ENCODE peak calls at places on chromosomes 3 and 15, in eight cellular contexts. S is MG63; R is activated CD4-positive, alpha-beta T cell treated with anti-CD3 and anti-CD28 coated beads, Interleukin-2, amount 10 ng/mL, durations not matched to agents 24 days and 14 days; A is ACHN; Z is HCEC 1CT; L is neural progenitor cell; O is retina; G is NCI-H2029. C is an unnamed sample.

GRCh38 chr3:123389338-123389910 is 59.5 kb downstream of the ADCY5 start:
- DNase-seq in O (no peak), Z (no peak), L (no peak), G (no peak), S (no peak), R (no peak), A (no peak), C (no peak)

GRCh38 chr15:39359736-39360135 is 221.1 kb upstream of the THBS1 start:
- DNase-seq in O (no peak), G (no peak), S (no peak), L (no peak), Z (no peak), A (no peak), R (peak), C (no peak)

GRCh38 chr3:109563149-109563548 is 225.8 kb upstream of the DPPA4 start:
- DNase-seq in L (no peak), R (peak), A (no peak), S (no peak), Z (no peak), G (no peak), O (no peak), C (no peak)

GRCh38 chr15:71136159-71137137 is 21.2 kb downstream of the THSD4 start:
- DNase-seq in O (no peak), A (peak), S (peak), Z (peak), R (no peak), G (no peak), L (no peak), C (no peak)

GRCh38 chr3:125128861-125129501 is 73.2 kb upstream of the HEG1 start:
- DNase-seq in A (no peak), L (no peak), O (no peak), R (no peak), S (peak), G (no peak), Z (peak), C (no peak)

GRCh38 chr3:174659516-174659915 is 199.6 kb upstream of the NAALADL2 start:
- DNase-seq in R (no peak), Z (no peak), O (no peak), A (no peak), S (no peak), G (no peak), L (peak), C (no peak)

GRCh38 chr15:90029024-90029423 is 27.9 kb downstream of the ZNF710 start:
- DNase-seq in A (no peak), O (no peak), L (no peak), R (no peak), S (no peak), G (no peak), Z (no peak), C (no peak)

GRCh38 chr15:82789491-82789890 is 16.4 kb downstream of the FSD2 start:
- DNase-seq in G (no peak), Z (peak), R (no peak), S (no peak), O (no peak), L (no peak), A (no peak), C (no peak)

GRCh38 chr15:81744364-81744763 is 301.5 kb downstream of the MEX3B start:
- DNase-seq in G (no peak), S (no peak), A (no peak), Z (no peak), L (no peak), O (no peak), R (no peak), C (no peak)

GRCh38 chr15:43516185-43516584 is 1.2 kb upstream of the MAP1A start:
- DNase-seq in A (no peak), O (no peak), S (peak), Z (peak), R (peak), L (no peak), G (no peak), C (no peak)

GRCh38 chr3:112482675-112483074 is 16.6 kb downstream of the BTLA start:
- DNase-seq in Z (no peak), G (no peak), L (no peak), R (no peak), A (no peak), O (no peak), S (no peak), C (peak)

GRCh38 chr15:67433495-67434099 is 87.3 kb upstream of the C15orf61 start:
- DNase-seq in Z (peak), A (peak), G (no peak), O (peak), S (peak), L (peak), R (peak), C (peak)

GRCh38 chr15:93451265-93451664 is 362.3 kb upstream of the RGMA start:
- DNase-seq in L (peak), A (no peak), O (no peak), Z (no peak), R (no peak), G (peak), S (peak), C (no peak)

GRCh38 chr3:130601662-130602061 is 84.7 kb downstream of the COL6A6 start:
- DNase-seq in Z (no peak), L (no peak), R (no peak), S (no peak), O (peak), A (no peak), G (no peak), C (no peak)

GRCh38 chr15:75455982-75456531 is 4.6 kb upstream of the SIN3A start:
- DNase-seq in A (peak), G (peak), Z (peak), S (peak), R (peak), O (no peak), L (peak), C (peak)

GRCh38 chr15:23663232-23663631 is 15.6 kb upstream of the MAGEL2 start:
- DNase-seq in A (no peak), O (no peak), S (no peak), G (no peak), Z (no peak), R (no peak), L (no peak), C (no peak)

GRCh38 chr3:126064627-126065258 is 19.2 kb downstream of the SLC41A3 start:
- DNase-seq in O (no peak), R (no peak), S (no peak), G (no peak), L (no peak), A (no peak), Z (no peak), C (no peak)

GRCh38 chr15:69282128-69282743 is 16.5 kb upstream of the PAQR5 start:
- DNase-seq in Z (no peak), R (no peak), L (no peak), G (no peak), A (no peak), O (no peak), S (no peak), C (no peak)

GRCh38 chr15:40050788-40051615 is 12.0 kb upstream of the SRP14 start:
- DNase-seq in A (no peak), L (peak), Z (no peak), O (peak), R (no peak), S (peak), G (no peak), C (no peak)

GRCh38 chr15:56469484-56469883 is 4.5 kb upstream of the MNS1 start:
- DNase-seq in L (no peak), G (no peak), Z (no peak), A (peak), O (no peak), R (no peak), S (no peak), C (no peak)

GRCh38 chr15:40421246-40422157 is 15.9 kb downstream of the IVD start:
- DNase-seq in Z (peak), O (peak), A (peak), L (peak), G (no peak), S (peak), R (peak), C (peak)

GRCh38 chr15:31080618-31081017 is 20.9 kb downstream of the TRPM1 start:
- DNase-seq in A (peak), Z (peak), L (peak), O (no peak), R (peak), G (no peak), S (peak), C (no peak)

GRCh38 chr3:64209866-64210609 is 15.2 kb downstream of the PRICKLE2 start:
- DNase-seq in G (no peak), R (no peak), L (no peak), Z (no peak), O (no peak), A (no peak), S (peak), C (no peak)

GRCh38 chr3:139202226-139202958 is 141.4 kb upstream of the MRPS22 start:
- DNase-seq in Z (peak), A (peak), S (no peak), G (no peak), R (peak), L (peak), O (peak), C (peak)

GRCh38 chr3:168073842-168074311 is 21.8 kb downstream of the GOLIM4 start:
- DNase-seq in Z (peak), L (no peak), O (no peak), S (no peak), A (no peak), R (no peak), G (no peak), C (no peak)

GRCh38 chr3:32435911-32436815 is 44.5 kb downstream of the CMTM7 start:
- DNase-seq in Z (no peak), O (no peak), L (no peak), A (no peak), S (no peak), G (no peak), R (peak), C (no peak)

GRCh38 chr3:128489860-128490649 is 2.9 kb downstream of the GATA2 start:
- DNase-seq in O (peak), S (peak), A (peak), R (peak), Z (no peak), G (peak), L (peak), C (no peak)

GRCh38 chr3:61451841-61452240 is 109.5 kb upstream of the PTPRG start:
- DNase-seq in L (no peak), G (no peak), O (no peak), S (no peak), Z (peak), R (no peak), A (no peak), C (no peak)

GRCh38 chr3:12990781-12991480 is 82.3 kb downstream of the IQSEC1 start:
- DNase-seq in Z (peak), L (no peak), R (no peak), O (no peak), G (no peak), A (peak), S (peak), C (no peak)

GRCh38 chr3:117399311-117400068 is 689.9 kb downstream of the TUSC7 start:
- DNase-seq in G (no peak), O (peak), A (no peak), Z (no peak), S (peak), L (peak), R (no peak), C (no peak)

GRCh38 chr3:188202358-188203138 is 48.6 kb downstream of the LPP start:
- DNase-seq in L (no peak), O (no peak), S (no peak), A (no peak), R (peak), Z (no peak), G (no peak), C (no peak)

GRCh38 chr3:105518201-105518600 is 151.5 kb downstream of the ALCAM start:
- DNase-seq in S (no peak), A (no peak), G (no peak), R (no peak), Z (no peak), O (no peak), L (no peak), C (no peak)

GRCh38 chr3:173465898-173466678 is 68.5 kb downstream of the NLGN1 start:
- DNase-seq in A (no peak), L (no peak), Z (no peak), O (no peak), G (no peak), S (no peak), R (no peak), C (no peak)

GRCh38 chr3:177893321-177893720 is 642.9 kb upstream of the KCNMB2 start:
- DNase-seq in A (peak), R (no peak), O (no peak), Z (peak), L (no peak), S (no peak), G (no peak), C (no peak)

GRCh38 chr3:102174832-102175374 is 259.9 kb upstream of the ZPLD1 start:
- DNase-seq in Z (no peak), O (no peak), A (no peak), S (no peak), R (peak), L (no peak), G (no peak), C (no peak)

GRCh38 chr3:30333903-30334302 is 272.5 kb upstream of the TGFBR2 start:
- DNase-seq in S (no peak), A (no peak), R (no peak), G (no peak), O (no peak), L (no peak), Z (no peak), C (no peak)

GRCh38 chr15:50685191-50685975 is 1.2 kb downstream of the TRPM7 start:
- DNase-seq in A (no peak), L (no peak), G (no peak), Z (no peak), O (peak), S (no peak), R (peak), C (no peak)

GRCh38 chr3:101865751-101866509 is 16.6 kb downstream of the NFKBIZ start:
- DNase-seq in L (no peak), Z (peak), G (peak), O (no peak), A (peak), R (peak), S (no peak), C (no peak)

GRCh38 chr3:194091141-194091540 is 44.8 kb upstream of the HES1 start:
- DNase-seq in Z (peak), L (no peak), O (no peak), S (peak), R (no peak), G (no peak), A (no peak), C (no peak)

C was measured in MM.1S.